ENCODE peak calls at places on chromosomes 11 and 22, in nine cellular contexts. One of them, this sample, is unnamed.

GRCh38 chr11:33635161-33635560 is 65.5 kb downstream of the C11orf91 start:
- DNase-seq in astrocyte of the spinal cord: no peak
- DNase-seq in neural progenitor cell: no peak
- DNase-seq in gastrocnemius medialis: peak
- DNase-seq in GM10248: no peak
- DNase-seq in fibroblast of mammary gland: peak
- DNase-seq in GM06990: no peak
- DNase-seq in MM.1S: no peak
- DNase-seq in breast epithelium: no peak
- DNase-seq in this sample: no peak

GRCh38 chr11:16034074-16034473 is 322.3 kb downstream of the SOX6 start:
- DNase-seq in GM06990: no peak
- DNase-seq in MM.1S: no peak
- DNase-seq in astrocyte of the spinal cord: no peak
- DNase-seq in GM10248: no peak
- DNase-seq in neural progenitor cell: no peak
- DNase-seq in breast epithelium: no peak
- DNase-seq in gastrocnemius medialis: no peak
- DNase-seq in fibroblast of mammary gland: no peak
- DNase-seq in this sample: no peak

GRCh38 chr11:74683279-74683871 is 47.9 kb downstream of the CHRDL2 start:
- DNase-seq in breast epithelium: no peak
- DNase-seq in MM.1S: no peak
- DNase-seq in GM06990: no peak
- DNase-seq in astrocyte of the spinal cord: no peak
- DNase-seq in neural progenitor cell: peak
- DNase-seq in GM10248: no peak
- DNase-seq in fibroblast of mammary gland: no peak
- DNase-seq in gastrocnemius medialis: no peak
- DNase-seq in this sample: peak

GRCh38 chr22:42437488-42438292 is 5.5 kb upstream of the NFAM1 start:
- DNase-seq in GM06990: peak
- DNase-seq in GM10248: peak
- DNase-seq in fibroblast of mammary gland: peak
- DNase-seq in neural progenitor cell: peak
- DNase-seq in astrocyte of the spinal cord: peak
- DNase-seq in MM.1S: peak
- DNase-seq in breast epithelium: peak
- DNase-seq in gastrocnemius medialis: peak
- DNase-seq in this sample: peak

GRCh38 chr22:41021655-41022454 is 70.5 kb upstream of the EP300 start:
- DNase-seq in MM.1S: peak
- DNase-seq in breast epithelium: peak
- DNase-seq in GM10248: peak
- DNase-seq in fibroblast of mammary gland: peak
- DNase-seq in astrocyte of the spinal cord: peak
- DNase-seq in GM06990: peak
- DNase-seq in neural progenitor cell: peak
- DNase-seq in gastrocnemius medialis: peak
- DNase-seq in this sample: peak

GRCh38 chr11:26042113-26042512 is 289.8 kb upstream of the ANO3 start:
- DNase-seq in MM.1S: peak
- DNase-seq in GM10248: no peak
- DNase-seq in astrocyte of the spinal cord: no peak
- DNase-seq in GM06990: no peak
- DNase-seq in fibroblast of mammary gland: no peak
- DNase-seq in gastrocnemius medialis: no peak
- DNase-seq in neural progenitor cell: no peak
- DNase-seq in breast epithelium: no peak
- DNase-seq in this sample: no peak

GRCh38 chr11:67312187-67313021 is 9.1 kb downstream of the SSH3 start:
- DNase-seq in GM06990: no peak
- DNase-seq in neural progenitor cell: no peak
- DNase-seq in MM.1S: no peak
- DNase-seq in breast epithelium: peak
- DNase-seq in fibroblast of mammary gland: no peak
- DNase-seq in GM10248: no peak
- DNase-seq in gastrocnemius medialis: no peak
- DNase-seq in astrocyte of the spinal cord: no peak
- DNase-seq in this sample: no peak

GRCh38 chr11:130212431-130212961 is 52.9 kb downstream of the ST14 start:
- DNase-seq in GM10248: peak
- DNase-seq in astrocyte of the spinal cord: no peak
- DNase-seq in gastrocnemius medialis: no peak
- DNase-seq in neural progenitor cell: no peak
- DNase-seq in GM06990: no peak
- DNase-seq in MM.1S: no peak
- DNase-seq in breast epithelium: peak
- DNase-seq in fibroblast of mammary gland: no peak
- DNase-seq in this sample: peak

GRCh38 chr11:43988040-43988793 is 45.8 kb downstream of the C11orf96 start:
- DNase-seq in MM.1S: no peak
- DNase-seq in neural progenitor cell: no peak
- DNase-seq in breast epithelium: no peak
- DNase-seq in astrocyte of the spinal cord: peak
- DNase-seq in GM06990: no peak
- DNase-seq in fibroblast of mammary gland: peak
- DNase-seq in GM10248: no peak
- DNase-seq in gastrocnemius medialis: no peak
- DNase-seq in this sample: no peak

GRCh38 chr11:12064136-12064953 is 46.0 kb upstream of the MICAL2 start:
- DNase-seq in fibroblast of mammary gland: no peak
- DNase-seq in GM06990: no peak
- DNase-seq in neural progenitor cell: no peak
- DNase-seq in astrocyte of the spinal cord: no peak
- DNase-seq in GM10248: no peak
- DNase-seq in gastrocnemius medialis: no peak
- DNase-seq in MM.1S: no peak
- DNase-seq in breast epithelium: no peak
- DNase-seq in this sample: no peak

GRCh38 chr22:25062378-25063095 is 110.0 kb downstream of the KIAA1671 start:
- DNase-seq in gastrocnemius medialis: no peak
- DNase-seq in fibroblast of mammary gland: no peak
- DNase-seq in MM.1S: no peak
- DNase-seq in astrocyte of the spinal cord: no peak
- DNase-seq in neural progenitor cell: no peak
- DNase-seq in GM10248: no peak
- DNase-seq in breast epithelium: no peak
- DNase-seq in GM06990: no peak
- DNase-seq in this sample: no peak

GRCh38 chr11:78379039-78379670 is 38.5 kb downstream of the GAB2 start:
- DNase-seq in GM10248: peak
- DNase-seq in neural progenitor cell: no peak
- DNase-seq in breast epithelium: no peak
- DNase-seq in astrocyte of the spinal cord: no peak
- DNase-seq in fibroblast of mammary gland: peak
- DNase-seq in gastrocnemius medialis: no peak
- DNase-seq in MM.1S: no peak
- DNase-seq in GM06990: no peak
- DNase-seq in this sample: peak

GRCh38 chr11:26227883-26228502 is 103.9 kb upstream of the ANO3 start:
- DNase-seq in GM06990: no peak
- DNase-seq in neural progenitor cell: no peak
- DNase-seq in breast epithelium: no peak
- DNase-seq in astrocyte of the spinal cord: no peak
- DNase-seq in GM10248: no peak
- DNase-seq in gastrocnemius medialis: no peak
- DNase-seq in MM.1S: peak
- DNase-seq in fibroblast of mammary gland: no peak
- DNase-seq in this sample: no peak

GRCh38 chr11:96197801-96198465 is 145.1 kb downstream of the MAML2 start:
- DNase-seq in neural progenitor cell: no peak
- DNase-seq in gastrocnemius medialis: no peak
- DNase-seq in GM06990: peak
- DNase-seq in astrocyte of the spinal cord: no peak
- DNase-seq in MM.1S: no peak
- DNase-seq in fibroblast of mammary gland: no peak
- DNase-seq in GM10248: peak
- DNase-seq in breast epithelium: no peak
- DNase-seq in this sample: no peak

GRCh38 chr11:77517753-77518152 is 43.9 kb upstream of the PAK1 start:
- DNase-seq in astrocyte of the spinal cord: no peak
- DNase-seq in neural progenitor cell: no peak
- DNase-seq in gastrocnemius medialis: no peak
- DNase-seq in breast epithelium: no peak
- DNase-seq in MM.1S: no peak
- DNase-seq in fibroblast of mammary gland: no peak
- DNase-seq in GM06990: no peak
- DNase-seq in GM10248: no peak
- DNase-seq in this sample: no peak

GRCh38 chr11:42319926-42320325 is 860.5 kb upstream of the LRRC4C start:
- DNase-seq in gastrocnemius medialis: no peak
- DNase-seq in GM06990: no peak
- DNase-seq in neural progenitor cell: no peak
- DNase-seq in astrocyte of the spinal cord: no peak
- DNase-seq in MM.1S: no peak
- DNase-seq in fibroblast of mammary gland: no peak
- DNase-seq in breast epithelium: no peak
- DNase-seq in GM10248: no peak
- DNase-seq in this sample: no peak

GRCh38 chr11:35418282-35418846 is 994 bp downstream of the SLC1A2 start:
- DNase-seq in GM10248: no peak
- DNase-seq in gastrocnemius medialis: no peak
- DNase-seq in astrocyte of the spinal cord: no peak
- DNase-seq in fibroblast of mammary gland: no peak
- DNase-seq in breast epithelium: no peak
- DNase-seq in GM06990: no peak
- DNase-seq in neural progenitor cell: peak
- DNase-seq in MM.1S: no peak
- DNase-seq in this sample: peak

GRCh38 chr11:46161201-46161600 is 39.9 kb upstream of the PHF21A start:
- DNase-seq in breast epithelium: no peak
- DNase-seq in GM06990: no peak
- DNase-seq in neural progenitor cell: no peak
- DNase-seq in astrocyte of the spinal cord: no peak
- DNase-seq in gastrocnemius medialis: no peak
- DNase-seq in MM.1S: no peak
- DNase-seq in GM10248: no peak
- DNase-seq in fibroblast of mammary gland: no peak
- DNase-seq in this sample: no peak

GRCh38 chr22:34850010-34850409 is 215.9 kb upstream of the ISX start:
- DNase-seq in gastrocnemius medialis: no peak
- DNase-seq in neural progenitor cell: no peak
- DNase-seq in MM.1S: no peak
- DNase-seq in GM10248: no peak
- DNase-seq in breast epithelium: no peak
- DNase-seq in GM06990: no peak
- DNase-seq in astrocyte of the spinal cord: peak
- DNase-seq in fibroblast of mammary gland: no peak
- DNase-seq in this sample: no peak

GRCh38 chr11:47179655-47179991 is 2.9 kb upstream of the ARFGAP2 start:
- DNase-seq in gastrocnemius medialis: peak
- DNase-seq in GM10248: peak
- DNase-seq in fibroblast of mammary gland: peak
- DNase-seq in GM06990: no peak
- DNase-seq in breast epithelium: no peak
- DNase-seq in astrocyte of the spinal cord: no peak
- DNase-seq in neural progenitor cell: peak
- DNase-seq in MM.1S: peak
- DNase-seq in this sample: peak
- TF ChIP-seq CTCF in gastrocnemius medialis: peak
- TF ChIP-seq CTCF in GM10248: peak
- TF ChIP-seq CTCF in fibroblast of mammary gland: peak
- TF ChIP-seq CTCF in GM06990: peak
- TF ChIP-seq CTCF in breast epithelium: no peak
- TF ChIP-seq CTCF in astrocyte of the spinal cord: peak
- TF ChIP-seq CTCF in neural progenitor cell: peak
- TF ChIP-seq CTCF in MM.1S: peak
- TF ChIP-seq CTCF in this sample: peak

DNA sequence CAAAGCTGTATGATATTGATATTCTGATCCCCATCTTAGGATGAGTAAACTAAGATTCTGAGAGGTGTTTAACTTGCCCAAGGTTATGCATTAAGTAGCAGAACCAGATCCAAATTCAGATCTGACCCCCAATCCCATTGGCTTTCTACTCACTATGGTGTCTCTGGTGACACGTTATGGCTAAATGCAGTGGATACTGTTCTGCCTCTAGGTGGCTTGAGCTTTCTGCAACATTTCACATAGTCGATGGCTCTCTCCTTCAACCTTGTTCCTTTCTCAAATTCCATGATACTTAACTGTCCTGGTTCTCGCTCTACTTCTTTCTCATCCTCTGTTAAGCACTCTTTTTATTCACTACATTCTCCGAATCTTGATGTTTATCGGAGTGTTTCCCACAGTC is 9.4 kb downstream of the C11orf97 start:
- DNase-seq in astrocyte of the spinal cord: no peak
- DNase-seq in breast epithelium: no peak
- DNase-seq in fibroblast of mammary gland: peak
- DNase-seq in gastrocnemius medialis: no peak
- DNase-seq in MM.1S: no peak
- DNase-seq in GM06990: no peak
- DNase-seq in GM10248: no peak
- DNase-seq in neural progenitor cell: peak
- DNase-seq in this sample: peak
- TF ChIP-seq CTCF in astrocyte of the spinal cord: peak
- TF ChIP-seq CTCF in breast epithelium: no peak
- TF ChIP-seq CTCF in fibroblast of mammary gland: peak
- TF ChIP-seq CTCF in gastrocnemius medialis: peak
- TF ChIP-seq CTCF in MM.1S: peak
- TF ChIP-seq CTCF in GM06990: peak
- TF ChIP-seq CTCF in GM10248: no peak
- TF ChIP-seq CTCF in neural progenitor cell: peak
- TF ChIP-seq CTCF in this sample: peak

DNA sequence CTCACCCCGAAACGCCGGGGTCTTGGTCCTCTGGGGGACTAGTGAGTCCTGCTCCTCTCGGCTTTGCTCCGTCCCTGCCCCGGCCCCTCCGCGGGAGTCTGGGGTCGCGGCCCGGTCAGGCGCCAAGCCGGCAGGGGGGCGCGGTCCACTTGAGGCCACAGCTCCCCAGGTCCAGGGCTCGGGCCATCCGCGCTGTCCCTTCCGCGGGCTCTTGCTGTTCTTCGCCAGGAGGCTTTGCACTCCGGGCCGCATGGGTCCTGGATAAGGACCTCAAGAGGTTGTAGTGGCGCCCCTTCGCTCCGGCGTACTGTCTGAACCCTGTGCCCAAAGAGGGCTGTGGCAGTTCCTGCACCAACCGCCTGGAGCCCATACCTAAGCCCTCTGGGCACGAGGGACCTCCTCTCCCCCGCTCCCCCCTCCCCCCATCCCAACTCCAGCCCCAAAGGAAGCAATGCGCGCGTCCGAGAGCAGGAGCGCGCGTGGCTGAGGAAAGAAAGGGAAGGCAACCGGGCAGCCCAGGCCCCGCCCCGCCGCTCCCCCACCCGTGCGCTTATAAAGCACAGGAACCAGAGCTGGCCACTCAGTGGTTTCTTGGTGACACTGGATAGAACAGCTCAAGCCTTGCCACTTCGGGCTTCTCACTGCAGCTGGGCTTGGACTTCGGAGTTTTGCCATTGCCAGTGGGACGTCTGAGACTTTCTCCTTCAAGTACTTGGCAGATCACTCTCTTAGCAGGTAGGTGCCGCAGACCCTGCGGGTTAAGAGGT is at the start of gene ADM:
- DNase-seq in astrocyte of the spinal cord: peak
- DNase-seq in gastrocnemius medialis: peak
- DNase-seq in fibroblast of mammary gland: peak
- DNase-seq in breast epithelium: peak
- DNase-seq in MM.1S: peak
- DNase-seq in neural progenitor cell: peak
- DNase-seq in GM10248: peak
- DNase-seq in GM06990: peak
- DNase-seq in this sample: no peak
- TF ChIP-seq CTCF in astrocyte of the spinal cord: peak
- TF ChIP-seq CTCF in gastrocnemius medialis: peak
- TF ChIP-seq CTCF in fibroblast of mammary gland: no peak
- TF ChIP-seq CTCF in breast epithelium: peak
- TF ChIP-seq CTCF in MM.1S: peak
- TF ChIP-seq CTCF in neural progenitor cell: peak
- TF ChIP-seq CTCF in GM10248: peak
- TF ChIP-seq CTCF in GM06990: peak
- TF ChIP-seq CTCF in this sample: peak

GRCh38 chr22:48414662-48415061 is 1413.0 kb downstream of the BRD1 start:
- DNase-seq in gastrocnemius medialis: no peak
- DNase-seq in astrocyte of the spinal cord: no peak
- DNase-seq in GM06990: no peak
- DNase-seq in MM.1S: no peak
- DNase-seq in breast epithelium: no peak
- DNase-seq in GM10248: no peak
- DNase-seq in fibroblast of mammary gland: no peak
- DNase-seq in neural progenitor cell: no peak
- DNase-seq in this sample: no peak
- TF ChIP-seq CTCF in gastrocnemius medialis: no peak
- TF ChIP-seq CTCF in astrocyte of the spinal cord: no peak
- TF ChIP-seq CTCF in GM06990: no peak
- TF ChIP-seq CTCF in MM.1S: no peak
- TF ChIP-seq CTCF in breast epithelium: no peak
- TF ChIP-seq CTCF in GM10248: no peak
- TF ChIP-seq CTCF in fibroblast of mammary gland: no peak
- TF ChIP-seq CTCF in neural progenitor cell: no peak
- TF ChIP-seq CTCF in this sample: no peak

This sample was measured in GM13977.